ENCODE peak calls at places on chromosomes 1 and 21, in ten cellular contexts. Z is activated T-helper 1 cell treated with Interleukin-2 at 50 U/mL for 16 hours, F is HEK293T, A is NCI-H1694, N is T-helper 1 cell, P is fibroblast of the aortic adventitia, C is NCI-H1105 treated with DMSO at 0.1 percent for 48 hours, S is omental fat pad, Y is GM13977, J is germinal center. D is an unnamed sample.

GRCh38 chr1:33925586-33925985 is 61.7 kb downstream of the HMGB4 start:
- DNase-seq in N (no peak), P (no peak), A (no peak), F (no peak), Y (no peak), S (no peak), J (no peak), C (no peak), Z (no peak), D (no peak)

GRCh38 chr1:3067301-3067670 is 1.7 kb upstream of the PRDM16 start:
- DNase-seq in A (no peak), J (no peak), Z (no peak), N (no peak), S (no peak), F (no peak), P (no peak), C (no peak), Y (no peak), D (no peak)

GRCh38 chr1:205316179-205316578 is 5.4 kb downstream of the NUAK2 start:
- DNase-seq in Z (no peak), S (no peak), J (no peak), F (no peak), Y (no peak), A (no peak), C (no peak), P (no peak), N (no peak), D (no peak)

GRCh38 chr21:43289442-43289841 is 120.6 kb downstream of the CRYAA start:
- DNase-seq in J (no peak), C (no peak), A (no peak), F (no peak), N (no peak), Z (no peak), P (no peak), Y (no peak), S (no peak), D (no peak)

GRCh38 chr1:154181944-154182341 is 10.0 kb downstream of the TPM3 start:
- DNase-seq in F (no peak), Y (peak), N (no peak), A (no peak), C (no peak), J (no peak), S (no peak), P (no peak), Z (no peak), D (no peak)

GRCh38 chr1:34831721-34832246 is 27.8 kb downstream of the SMIM12 start:
- DNase-seq in N (no peak), C (no peak), Y (no peak), J (no peak), Z (no peak), F (no peak), S (no peak), A (no peak), P (no peak), D (no peak)

GRCh38 chr21:20004353-20004752 is 993.9 kb upstream of the NCAM2 start:
- DNase-seq in J (no peak), A (no peak), N (no peak), P (no peak), F (no peak), Z (no peak), C (no peak), Y (no peak), S (no peak), D (no peak)

GRCh38 chr21:46065215-46065992 is 32.5 kb upstream of the COL6A2 start:
- DNase-seq in Z (no peak), Y (no peak), S (no peak), C (no peak), P (peak), F (no peak), A (no peak), J (no peak), N (no peak), D (no peak)

GRCh38 chr1:217718873-217719272 is 87.7 kb downstream of the SPATA17 start:
- DNase-seq in P (no peak), J (no peak), Y (no peak), C (no peak), A (no peak), Z (no peak), F (peak), S (no peak), N (no peak), D (peak)

GRCh38 chr1:50735443-50735842 is 224.6 kb downstream of the FAF1 start:
- DNase-seq in J (peak), F (peak), Y (peak), Z (no peak), C (peak), N (no peak), S (no peak), A (peak), P (peak), D (no peak)

GRCh38 chr1:11458811-11459275 is 20.1 kb upstream of the DISP3 start:
- DNase-seq in N (no peak), S (no peak), F (no peak), Z (no peak), C (no peak), J (no peak), Y (no peak), A (peak), P (no peak), D (no peak)

GRCh38 chr1:97013904-97014303 is 292.3 kb downstream of the PTBP2 start:
- DNase-seq in J (no peak), Z (no peak), A (no peak), P (peak), Y (no peak), S (no peak), N (no peak), C (no peak), F (no peak), D (no peak)

GRCh38 chr1:186541003-186541402 is 80.1 kb upstream of the PDC start:
- DNase-seq in S (no peak), F (no peak), Z (no peak), J (no peak), Y (no peak), N (no peak), P (no peak), C (no peak), A (no peak), D (no peak)

GRCh38 chr1:94884101-94884875 is 42.6 kb downstream of the CNN3 start:
- DNase-seq in F (no peak), C (no peak), N (no peak), Z (no peak), Y (no peak), S (no peak), P (peak), A (no peak), J (no peak), D (peak)

GRCh38 chr21:33412832-33413519 is 9.8 kb downstream of the IFNGR2 start:
- DNase-seq in S (no peak), Z (no peak), Y (peak), J (no peak), N (no peak), P (no peak), F (no peak), A (no peak), C (no peak), D (no peak)

GRCh38 chr1:41673806-41674205 is 189.3 kb upstream of the EDN2 start:
- DNase-seq in J (peak), S (no peak), F (no peak), Z (peak), C (no peak), P (no peak), Y (peak), N (peak), A (no peak), D (peak)

GRCh38 chr1:51314974-51315373 is 15.4 kb downstream of the TTC39A start:
- DNase-seq in J (no peak), S (no peak), Y (no peak), C (no peak), P (no peak), A (no peak), N (no peak), F (no peak), Z (no peak), D (no peak)

GRCh38 chr1:114344656-114345055 is 166.3 kb downstream of the TRIM33 start:
- DNase-seq in F (no peak), Y (no peak), Z (no peak), C (no peak), S (no peak), P (no peak), N (no peak), A (no peak), J (no peak), D (no peak)

GRCh38 chr1:172746091-172746949 is 87.4 kb downstream of the FASLG start:
- DNase-seq in C (no peak), N (peak), F (no peak), A (no peak), Z (no peak), P (peak), J (peak), Y (peak), S (no peak), D (peak)

GRCh38 chr1:5140136-5140535 is 485.7 kb downstream of the AJAP1 start:
- DNase-seq in Y (no peak), C (peak), N (no peak), P (no peak), F (no peak), A (no peak), Z (no peak), J (no peak), S (no peak), D (no peak)

GRCh38 chr1:68213843-68214242 is 18.5 kb downstream of the WLS start:
- DNase-seq in Y (no peak), S (peak), N (no peak), F (no peak), C (peak), A (peak), Z (no peak), P (peak), J (no peak), D (peak)

GRCh38 chr1:168803696-168804510 is 74.9 kb upstream of the DPT start:
- DNase-seq in A (no peak), Z (no peak), S (no peak), Y (no peak), F (no peak), J (no peak), C (peak), N (no peak), P (no peak), D (no peak)

GRCh38 chr21:19011448-19011847 is 607.9 kb upstream of the TMPRSS15 start:
- DNase-seq in A (no peak), Z (no peak), J (no peak), S (no peak), P (no peak), F (no peak), Y (no peak), C (peak), N (no peak), D (no peak)

GRCh38 chr1:236363237-236363636 is 30.8 kb upstream of the EDARADD start:
- DNase-seq in C (no peak), Y (no peak), S (no peak), F (no peak), N (no peak), Z (no peak), J (no peak), P (no peak), A (no peak), D (no peak)

GRCh38 chr1:203628185-203628996 is 1.8 kb downstream of the ATP2B4 start:
- DNase-seq in C (no peak), N (no peak), A (no peak), P (peak), S (no peak), F (peak), Y (no peak), Z (no peak), J (no peak), D (peak)

GRCh38 chr1:53641481-53642214 is 97.3 kb downstream of the GLIS1 start:
- DNase-seq in Z (no peak), J (no peak), A (no peak), N (no peak), C (no peak), S (peak), F (no peak), P (no peak), Y (no peak), D (no peak)

GRCh38 chr1:86419277-86419903 is 4.6 kb upstream of the CLCA2 start:
- DNase-seq in S (no peak), P (peak), Z (no peak), F (no peak), A (no peak), C (peak), J (peak), N (peak), Y (peak), D (peak)

GRCh38 chr1:67465371-67465770 is 35.2 kb upstream of the SERBP1 start:
- DNase-seq in C (no peak), J (no peak), Z (no peak), F (no peak), Y (no peak), P (no peak), N (no peak), A (no peak), S (no peak), D (no peak)

GRCh38 chr1:228350831-228351781 is 55.5 kb downstream of the TRIM11 start:
- DNase-seq in Z (no peak), Y (no peak), J (no peak), A (no peak), P (no peak), C (no peak), F (no peak), S (no peak), N (no peak), D (no peak)

GRCh38 chr1:119435061-119435460 is 20.1 kb downstream of the HSD3B2 start:
- DNase-seq in S (no peak), P (no peak), J (no peak), Z (no peak), F (no peak), C (no peak), A (no peak), N (no peak), Y (no peak), D (no peak)

GRCh38 chr1:23562138-23562819 is 3.0 kb upstream of the ID3 start:
- DNase-seq in S (peak), P (peak), N (no peak), A (peak), C (peak), F (peak), Z (no peak), J (peak), Y (peak), D (peak)

GRCh38 chr1:67088440-67088839 is 34.5 kb upstream of the SLC35D1 start:
- DNase-seq in P (no peak), A (no peak), F (no peak), Y (no peak), C (no peak), N (no peak), Z (no peak), S (no peak), J (no peak), D (no peak)

GRCh38 chr21:29193907-29194306 is 63.5 kb downstream of the MAP3K7CL start:
- DNase-seq in C (no peak), S (no peak), P (no peak), Z (no peak), Y (no peak), N (no peak), F (no peak), A (no peak), J (no peak), D (no peak)

GRCh38 chr1:153355445-153356071 is 2.1 kb upstream of the S100A9 start:
- DNase-seq in S (no peak), F (peak), C (peak), N (peak), Y (peak), A (peak), J (peak), Z (peak), P (peak), D (peak)

GRCh38 chr1:187266051-187266450 is 437.3 kb downstream of the PLA2G4A start:
- DNase-seq in S (no peak), Y (no peak), P (no peak), C (no peak), J (no peak), F (no peak), N (no peak), A (no peak), Z (no peak), D (no peak)

GRCh38 chr1:22471078-22471477 is 19.4 kb downstream of the ZBTB40 start:
- DNase-seq in C (peak), Z (no peak), S (no peak), P (peak), J (no peak), Y (no peak), A (no peak), F (no peak), N (no peak), D (peak)

GRCh38 chr1:248873993-248874671 is 15.2 kb upstream of the ZNF692 start:
- DNase-seq in Y (peak), F (peak), C (peak), N (peak), S (peak), P (no peak), Z (peak), A (peak), J (peak), D (no peak)

GRCh38 chr1:15177710-15178166 is 24.2 kb downstream of the TMEM51 start:
- DNase-seq in Y (no peak), Z (no peak), J (no peak), A (no peak), F (no peak), C (no peak), N (no peak), S (no peak), P (no peak), D (no peak)

D was measured in SJCRH30.